ENCODE peak calls at places on chromosomes 7 and 10, in nine cellular contexts. M is Caco-2, Q is heart right ventricle, I is adrenal gland, Z is brain microvascular endothelial cell, Y is foreskin fibroblast, U is psoas muscle, N is GM12878, T is HAP-1. A is an unnamed sample.

GRCh38 chr10:100825325-100825875 is 80.0 kb downstream of the PAX2 start:
- DNase-seq in M (no peak), Q (no peak), I (no peak), Z (no peak), Y (no peak), U (no peak), N (no peak), T (no peak), A (no peak)

GRCh38 chr10:126090911-126091728 is 194.8 kb downstream of the FANK1 start:
- DNase-seq in M (no peak), Q (no peak), I (peak; percentile 86), Z (peak; percentile 92), Y (peak; percentile 97), U (no peak), N (no peak), T (no peak), A (no peak)

GRCh38 chr10:72175166-72175565 is 40.6 kb upstream of the ANAPC16 start:
- DNase-seq in M (no peak), Q (no peak), I (no peak), Z (peak; percentile 18), Y (peak; percentile 36), U (no peak), N (peak; percentile 34), T (peak; percentile 14), A (no peak)

GRCh38 chr10:62116896-62117295 is 151.7 kb downstream of the RTKN2 start:
- DNase-seq in M (no peak), Q (no peak), I (no peak), Z (no peak), Y (no peak), U (no peak), N (no peak), T (no peak), A (no peak)

GRCh38 chr10:48406204-48406603 is 99.7 kb downstream of the MAPK8 start:
- DNase-seq in M (no peak), Q (no peak), I (no peak), Z (peak; percentile 23), Y (peak; percentile 30), U (no peak), N (no peak), T (no peak), A (no peak)

GRCh38 chr10:34954142-34954541 is 136.0 kb downstream of the CUL2 start:
- DNase-seq in M (peak; percentile 54), Q (no peak), I (no peak), Z (no peak), Y (no peak), U (no peak), N (no peak), T (no peak), A (no peak)

GRCh38 chr7:4023502-4023901 is 658.6 kb upstream of the FOXK1 start:
- DNase-seq in M (no peak), Q (no peak), I (no peak), Z (no peak), Y (no peak), U (no peak), N (no peak), T (no peak), A (no peak)

GRCh38 chr7:138388673-138389491 is 71.2 kb upstream of the TRIM24 start:
- DNase-seq in M (peak; percentile 51), Q (no peak), I (peak; percentile 35), Z (no peak), Y (no peak), U (no peak), N (no peak), T (no peak), A (no peak)

GRCh38 chr7:32115831-32116230 is 45.6 kb upstream of the PDE1C start:
- DNase-seq in M (no peak), Q (no peak), I (no peak), Z (peak; percentile 14), Y (peak; percentile 4), U (no peak), N (no peak), T (no peak), A (no peak)

GRCh38 chr10:28878236-28878970 is 201.1 kb downstream of the BAMBI start:
- DNase-seq in M (no peak), Q (no peak), I (peak; percentile 68), Z (no peak), Y (no peak), U (no peak), N (no peak), T (no peak), A (no peak)

GRCh38 chr7:134690016-134690415 is 43.4 kb downstream of the BPGM start:
- DNase-seq in M (peak; percentile 42), Q (no peak), I (no peak), Z (peak; percentile 64), Y (peak; percentile 44), U (no peak), N (no peak), T (no peak), A (no peak)
- H3K4me3 ChIP-seq in M (no peak overlapping the region), Q (peak overlapping the region; percentile 41), I (no peak overlapping the region), Z (no peak overlapping the region), Y (no peak overlapping the region), U (peak overlapping the region; percentile 49), N (no peak overlapping the region), T (no peak overlapping the region), A (no peak overlapping the region)

GRCh38 chr10:45592432-45592831 is 80.1 kb downstream of the ZFAND4 start:
- DNase-seq in M (no peak), Q (no peak), I (no peak), Z (no peak), Y (no peak), U (no peak), N (no peak), T (no peak), A (no peak)
- H3K4me3 ChIP-seq in M (no peak overlapping the region), Q (no peak overlapping the region), I (no peak overlapping the region), Z (no peak overlapping the region), Y (no peak overlapping the region), U (peak overlapping the region; percentile 82), N (peak overlapping the region; percentile 34), T (no peak overlapping the region), A (no peak overlapping the region)

GRCh38 chr7:143279186-143280098 is 5.3 kb upstream of the TMEM139 start:
- DNase-seq in M (peak; percentile 46), Q (peak; percentile 37), I (no peak), Z (peak; percentile 79), Y (no peak), U (no peak), N (no peak), T (peak; percentile 43), A (no peak)
- H3K4me3 ChIP-seq in M (no peak overlapping the region), Q (peak overlapping the region; percentile 1), I (no peak overlapping the region), Z (no peak overlapping the region), Y (no peak overlapping the region), U (no peak overlapping the region), N (no peak overlapping the region), T (no peak overlapping the region), A (peak overlapping the region; percentile 32)

DNA sequence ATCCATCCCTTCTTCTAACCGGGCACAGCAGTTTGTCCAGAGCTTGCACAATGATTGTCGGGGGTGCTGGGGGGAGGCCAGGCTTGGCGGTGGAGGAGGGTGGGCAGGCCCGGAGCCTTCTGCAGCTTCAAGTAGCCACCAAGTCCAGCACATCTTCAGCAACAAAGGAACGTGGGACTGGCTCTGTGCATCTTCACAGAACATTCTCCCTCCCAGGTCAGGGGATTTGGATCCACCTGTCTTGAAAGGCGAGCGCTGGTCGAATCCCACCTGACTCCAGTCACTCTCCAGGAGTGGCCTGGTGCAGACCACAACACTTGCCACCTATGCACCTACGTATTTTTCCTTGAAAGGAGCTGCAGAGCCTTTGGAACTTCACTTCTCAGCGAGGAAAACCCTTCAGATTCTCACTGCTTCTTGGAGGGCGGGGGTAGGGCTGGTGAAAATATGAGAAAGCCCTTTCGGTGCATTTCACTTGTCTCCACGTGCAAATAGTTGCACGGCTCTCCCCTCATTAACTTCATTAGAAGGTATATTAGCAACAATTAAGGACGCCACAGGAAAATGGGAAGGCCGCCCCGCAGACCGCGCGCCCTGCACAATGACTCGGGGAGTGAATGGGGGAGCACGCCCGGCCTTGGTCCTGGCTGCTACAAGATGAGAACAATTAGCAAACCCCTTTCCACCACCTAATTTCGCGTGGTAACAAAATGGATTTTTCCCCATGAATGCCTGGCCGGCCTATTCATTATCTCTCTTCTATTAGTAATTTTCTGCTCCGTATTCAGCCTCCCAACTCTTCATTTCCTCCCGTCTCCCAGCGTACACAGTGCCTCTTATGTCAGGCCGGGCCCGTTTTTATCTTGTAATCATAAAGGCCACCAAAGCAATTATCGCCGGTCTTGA is 346.7 kb downstream of the DNAJB6 start:
- DNase-seq in M (no peak), Q (no peak), I (no peak), Z (no peak), Y (no peak), U (no peak), N (no peak), T (peak; percentile 4), A (no peak)
- H3K4me3 ChIP-seq in M (no peak overlapping the region), Q (peak overlapping the region; percentile 23), I (no peak overlapping the region), Z (peak overlapping the region; percentile 1), Y (peak overlapping the region; percentile 38), U (no peak overlapping the region), N (no peak overlapping the region), T (peak overlapping the region; percentile 28), A (peak overlapping the region; percentile 22)

DNA sequence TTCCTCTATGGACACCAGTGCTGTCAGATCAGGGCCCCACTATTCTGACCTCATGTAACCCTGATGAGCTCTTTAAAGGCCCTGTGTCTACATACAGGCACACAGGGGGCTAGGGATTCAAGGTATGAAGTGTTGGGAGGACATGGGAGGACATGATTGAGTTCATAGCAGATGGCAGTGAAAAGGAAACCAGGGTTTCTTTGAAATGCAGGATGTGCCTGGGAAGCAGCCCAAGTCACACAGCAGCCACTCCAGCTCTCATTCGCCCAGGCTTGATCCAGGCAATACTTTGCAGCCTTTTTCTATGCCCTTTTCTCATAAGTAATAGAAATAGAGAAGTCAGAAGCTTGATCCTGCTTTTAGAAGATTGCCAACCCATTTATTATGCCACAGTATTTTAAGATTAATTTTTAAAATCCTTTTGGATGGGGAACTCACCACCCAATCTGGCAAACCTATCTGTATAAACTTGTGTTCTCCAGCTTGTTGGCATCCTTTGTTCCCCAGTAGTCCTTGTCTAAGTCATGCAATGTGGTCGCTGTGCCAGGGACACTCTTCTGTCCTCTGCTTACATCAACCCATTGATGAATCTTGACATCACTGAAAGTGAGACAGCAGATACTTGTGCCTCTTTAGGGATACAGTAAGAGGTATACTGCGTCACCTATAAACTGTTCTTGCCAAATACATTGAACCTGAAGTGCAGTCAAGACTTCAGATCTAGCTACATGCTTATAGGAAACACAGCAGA is 95.0 kb downstream of the TAF3 start:
- DNase-seq in M (no peak), Q (no peak), I (no peak), Z (no peak), Y (no peak), U (no peak), N (no peak), T (no peak), A (no peak)
- H3K4me3 ChIP-seq in M (no peak overlapping the region), Q (no peak overlapping the region), I (no peak overlapping the region), Z (no peak overlapping the region), Y (no peak overlapping the region), U (no peak overlapping the region), N (no peak overlapping the region), T (no peak overlapping the region), A (no peak overlapping the region)

GRCh38 chr10:90319188-90319914 is 538.5 kb downstream of the HTR7 start:
- DNase-seq in M (peak; percentile 4), Q (no peak), I (peak; percentile 9), Z (peak; percentile 88), Y (peak; percentile 87), U (no peak), N (peak; percentile 48), T (no peak), A (no peak)
- H3K4me3 ChIP-seq in M (no peak overlapping the region), Q (no peak overlapping the region), I (no peak overlapping the region), Z (no peak overlapping the region), Y (no peak overlapping the region), U (no peak overlapping the region), N (no peak overlapping the region), T (no peak overlapping the region), A (no peak overlapping the region)

A was measured in right cardiac atrium.